ENCODE peak calls at places on chromosomes 7 and 10, in six cellular contexts. One of them, this sample, is unnamed.
A peak's percentile ranks its signal among the peaks of the same experiment; 100 is the strongest.

GRCh38 chr7:137801003-137801402 is 45.8 kb downstream of the DGKI start:
- DNase-seq in upper lobe of right lung: no peak
- DNase-seq in foreskin fibroblast: peak; percentile 56
- DNase-seq in IMR-90: peak; percentile 68
- DNase-seq in B cell: no peak
- DNase-seq in ascending aorta: no peak
- DNase-seq in this sample: no peak

GRCh38 chr7:20374391-20374790 is 43.7 kb downstream of the ITGB8 start:
- DNase-seq in B cell: no peak
- DNase-seq in upper lobe of right lung: no peak
- DNase-seq in ascending aorta: no peak
- DNase-seq in IMR-90: no peak
- DNase-seq in foreskin fibroblast: no peak
- DNase-seq in this sample: no peak

GRCh38 chr10:117782276-117782675 is 239.7 kb downstream of the EMX2 start:
- DNase-seq in upper lobe of right lung: no peak
- DNase-seq in IMR-90: no peak
- DNase-seq in B cell: no peak
- DNase-seq in ascending aorta: no peak
- DNase-seq in foreskin fibroblast: no peak
- DNase-seq in this sample: no peak

GRCh38 chr10:13528138-13528874 is 508 bp downstream of the BEND7 start:
- DNase-seq in ascending aorta: no peak
- DNase-seq in upper lobe of right lung: peak; percentile 69
- DNase-seq in B cell: peak; percentile 31
- DNase-seq in IMR-90: no peak
- DNase-seq in foreskin fibroblast: no peak
- DNase-seq in this sample: peak; percentile 23

GRCh38 chr7:157719705-157720655 is 383.2 kb downstream of the DNAJB6 start:
- DNase-seq in upper lobe of right lung: no peak
- DNase-seq in foreskin fibroblast: no peak
- DNase-seq in IMR-90: no peak
- DNase-seq in ascending aorta: no peak
- DNase-seq in B cell: no peak
- DNase-seq in this sample: no peak

GRCh38 chr7:8037151-8037550 is 68.6 kb downstream of the GLCCI1 start:
- DNase-seq in upper lobe of right lung: no peak
- DNase-seq in B cell: no peak
- DNase-seq in IMR-90: no peak
- DNase-seq in ascending aorta: no peak
- DNase-seq in foreskin fibroblast: no peak
- DNase-seq in this sample: no peak

GRCh38 chr10:84179059-84179710 is 5.6 kb downstream of the GPR15LG start:
- DNase-seq in foreskin fibroblast: peak; percentile 71
- DNase-seq in B cell: peak; percentile 75
- DNase-seq in ascending aorta: no peak
- DNase-seq in upper lobe of right lung: no peak
- DNase-seq in IMR-90: peak; percentile 27
- DNase-seq in this sample: peak; percentile 56

GRCh38 chr7:122412886-122413285 is 108.3 kb upstream of the FEZF1 start:
- DNase-seq in foreskin fibroblast: peak; percentile 1
- DNase-seq in ascending aorta: no peak
- DNase-seq in IMR-90: peak; percentile 7
- DNase-seq in B cell: no peak
- DNase-seq in upper lobe of right lung: no peak
- DNase-seq in this sample: no peak

GRCh38 chr10:117463545-117463920 is 79.0 kb upstream of the EMX2 start:
- DNase-seq in B cell: no peak
- DNase-seq in foreskin fibroblast: no peak
- DNase-seq in IMR-90: no peak
- DNase-seq in ascending aorta: no peak
- DNase-seq in upper lobe of right lung: no peak
- DNase-seq in this sample: no peak

GRCh38 chr10:97427571-97428179 is 1.7 kb downstream of the PGAM1 start:
- DNase-seq in foreskin fibroblast: no peak
- DNase-seq in ascending aorta: no peak
- DNase-seq in B cell: no peak
- DNase-seq in IMR-90: peak; percentile 36
- DNase-seq in upper lobe of right lung: no peak
- DNase-seq in this sample: no peak

GRCh38 chr7:44196450-44196872 is 4.3 kb upstream of the YKT6 start:
- DNase-seq in upper lobe of right lung: peak; percentile 21
- DNase-seq in B cell: peak; percentile 51
- DNase-seq in ascending aorta: no peak
- DNase-seq in foreskin fibroblast: peak; percentile 37
- DNase-seq in IMR-90: peak; percentile 54
- DNase-seq in this sample: peak; percentile 64

GRCh38 chr7:146658604-146659003 is 542.0 kb downstream of the CNTNAP2 start:
- DNase-seq in ascending aorta: no peak
- DNase-seq in B cell: no peak
- DNase-seq in upper lobe of right lung: no peak
- DNase-seq in foreskin fibroblast: no peak
- DNase-seq in IMR-90: no peak
- DNase-seq in this sample: no peak

GRCh38 chr7:105346593-105347322 is 42.0 kb downstream of the SRPK2 start:
- DNase-seq in B cell: no peak
- DNase-seq in foreskin fibroblast: no peak
- DNase-seq in IMR-90: no peak
- DNase-seq in ascending aorta: no peak
- DNase-seq in upper lobe of right lung: no peak
- DNase-seq in this sample: no peak

GRCh38 chr7:36287371-36288241 is 102.1 kb upstream of the ANLN start:
- DNase-seq in upper lobe of right lung: no peak
- DNase-seq in foreskin fibroblast: no peak
- DNase-seq in B cell: peak; percentile 66
- DNase-seq in ascending aorta: no peak
- DNase-seq in IMR-90: no peak
- DNase-seq in this sample: no peak

GRCh38 chr7:38425509-38425908 is 152.1 kb upstream of the TARP start:
- DNase-seq in foreskin fibroblast: no peak
- DNase-seq in B cell: peak; percentile 42
- DNase-seq in upper lobe of right lung: no peak
- DNase-seq in IMR-90: no peak
- DNase-seq in ascending aorta: no peak
- DNase-seq in this sample: no peak

GRCh38 chr7:44977304-44977858 is 1.4 kb downstream of the MYO1G start:
- DNase-seq in foreskin fibroblast: no peak
- DNase-seq in upper lobe of right lung: no peak
- DNase-seq in ascending aorta: no peak
- DNase-seq in B cell: peak; percentile 65
- DNase-seq in IMR-90: no peak
- DNase-seq in this sample: peak; percentile 73

GRCh38 chr10:102799691-102800435 is 37.4 kb downstream of the CYP17A1 start:
- DNase-seq in foreskin fibroblast: no peak
- DNase-seq in B cell: no peak
- DNase-seq in ascending aorta: no peak
- DNase-seq in upper lobe of right lung: no peak
- DNase-seq in IMR-90: no peak
- DNase-seq in this sample: no peak

GRCh38 chr7:97468491-97468890 is 263.4 kb upstream of the TAC1 start:
- DNase-seq in B cell: no peak
- DNase-seq in upper lobe of right lung: no peak
- DNase-seq in ascending aorta: no peak
- DNase-seq in foreskin fibroblast: no peak
- DNase-seq in IMR-90: no peak
- DNase-seq in this sample: no peak

GRCh38 chr7:96654630-96655188 is 54.9 kb downstream of the SEM1 start:
- DNase-seq in foreskin fibroblast: no peak
- DNase-seq in ascending aorta: no peak
- DNase-seq in B cell: no peak
- DNase-seq in IMR-90: no peak
- DNase-seq in upper lobe of right lung: no peak
- DNase-seq in this sample: no peak

GRCh38 chr10:130652964-130653578 is 516.9 kb downstream of the GLRX3 start:
- DNase-seq in ascending aorta: no peak
- DNase-seq in IMR-90: no peak
- DNase-seq in foreskin fibroblast: no peak
- DNase-seq in upper lobe of right lung: no peak
- DNase-seq in B cell: no peak
- DNase-seq in this sample: no peak

GRCh38 chr7:139389774-139390173 is 30.1 kb downstream of the LUC7L2 start:
- DNase-seq in foreskin fibroblast: no peak
- DNase-seq in B cell: no peak
- DNase-seq in upper lobe of right lung: no peak
- DNase-seq in ascending aorta: no peak
- DNase-seq in IMR-90: no peak
- DNase-seq in this sample: no peak

GRCh38 chr10:70664702-70665195 is 7.6 kb upstream of the ADAMTS14 start:
- DNase-seq in IMR-90: peak; percentile 95
- DNase-seq in upper lobe of right lung: peak; percentile 38
- DNase-seq in foreskin fibroblast: peak; percentile 96
- DNase-seq in ascending aorta: no peak
- DNase-seq in B cell: no peak
- DNase-seq in this sample: no peak

GRCh38 chr7:156429514-156429913 is 211.1 kb upstream of the RNF32 start:
- DNase-seq in ascending aorta: no peak
- DNase-seq in foreskin fibroblast: no peak
- DNase-seq in IMR-90: no peak
- DNase-seq in B cell: no peak
- DNase-seq in upper lobe of right lung: no peak
- DNase-seq in this sample: no peak
- TF ChIP-seq CTCF in ascending aorta: no peak
- TF ChIP-seq CTCF in foreskin fibroblast: no peak
- TF ChIP-seq CTCF in IMR-90: no peak
- TF ChIP-seq CTCF in B cell: no peak
- TF ChIP-seq CTCF in upper lobe of right lung: no peak
- TF ChIP-seq CTCF in this sample: no peak

GRCh38 chr7:79741684-79742083 is 288.2 kb upstream of the MAGI2 start:
- DNase-seq in IMR-90: no peak
- DNase-seq in foreskin fibroblast: no peak
- DNase-seq in B cell: no peak
- DNase-seq in upper lobe of right lung: no peak
- DNase-seq in ascending aorta: no peak
- DNase-seq in this sample: no peak
- TF ChIP-seq CTCF in IMR-90: peak; percentile 36
- TF ChIP-seq CTCF in foreskin fibroblast: peak; percentile 19
- TF ChIP-seq CTCF in B cell: no peak
- TF ChIP-seq CTCF in upper lobe of right lung: no peak
- TF ChIP-seq CTCF in ascending aorta: no peak
- TF ChIP-seq CTCF in this sample: no peak

GRCh38 chr10:35480150-35480549 is 125.0 kb upstream of the GJD4 start:
- DNase-seq in ascending aorta: no peak
- DNase-seq in B cell: no peak
- DNase-seq in IMR-90: no peak
- DNase-seq in upper lobe of right lung: no peak
- DNase-seq in foreskin fibroblast: no peak
- DNase-seq in this sample: no peak
- TF ChIP-seq CTCF in ascending aorta: no peak
- TF ChIP-seq CTCF in B cell: no peak
- TF ChIP-seq CTCF in IMR-90: no peak
- TF ChIP-seq CTCF in upper lobe of right lung: no peak
- TF ChIP-seq CTCF in foreskin fibroblast: no peak
- TF ChIP-seq CTCF in this sample: no peak

DNA sequence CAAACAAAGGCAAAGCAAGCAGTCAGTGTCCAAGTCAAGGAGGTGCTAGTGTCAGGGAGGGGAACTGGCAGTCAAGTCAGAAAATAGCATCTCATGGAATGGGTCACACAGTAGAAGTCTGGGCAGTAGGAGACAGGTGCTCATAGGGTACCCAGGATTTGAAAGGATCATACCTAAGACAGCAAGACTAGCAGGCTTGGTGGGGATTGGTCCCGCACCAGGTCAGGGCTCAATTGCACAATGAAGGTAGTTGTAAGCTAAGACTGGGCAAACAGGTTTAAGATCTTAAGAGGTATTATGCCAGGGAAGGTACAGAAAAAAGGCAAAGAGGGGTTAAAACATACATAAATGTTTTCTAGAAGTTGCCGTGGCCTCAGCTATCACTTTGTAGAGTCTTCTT is 181.4 kb upstream of the ETV1 start:
- DNase-seq in upper lobe of right lung: no peak
- DNase-seq in IMR-90: no peak
- DNase-seq in ascending aorta: no peak
- DNase-seq in foreskin fibroblast: no peak
- DNase-seq in B cell: no peak
- DNase-seq in this sample: no peak
- TF ChIP-seq CTCF in upper lobe of right lung: no peak
- TF ChIP-seq CTCF in IMR-90: no peak
- TF ChIP-seq CTCF in ascending aorta: no peak
- TF ChIP-seq CTCF in foreskin fibroblast: no peak
- TF ChIP-seq CTCF in B cell: no peak
- TF ChIP-seq CTCF in this sample: no peak

GRCh38 chr10:50990568-50991495 is 83.5 kb upstream of the PRKG1 start:
- DNase-seq in upper lobe of right lung: peak; percentile 66
- DNase-seq in IMR-90: peak; percentile 95
- DNase-seq in B cell: peak; percentile 24
- DNase-seq in ascending aorta: peak; percentile 38
- DNase-seq in foreskin fibroblast: peak; percentile 80
- DNase-seq in this sample: peak; percentile 15

GRCh38 chr10:50991496-50992355 is 82.6 kb upstream of the PRKG1 start:
- DNase-seq in B cell: no peak
- DNase-seq in upper lobe of right lung: peak; percentile 80
- DNase-seq in foreskin fibroblast: no peak
- DNase-seq in ascending aorta: no peak
- DNase-seq in IMR-90: peak; percentile 67
- DNase-seq in this sample: no peak

GRCh38 chr10:50987934-50988333 is 86.4 kb upstream of the PRKG1 start:
- DNase-seq in upper lobe of right lung: no peak
- DNase-seq in ascending aorta: no peak
- DNase-seq in IMR-90: no peak
- DNase-seq in B cell: no peak
- DNase-seq in foreskin fibroblast: no peak
- DNase-seq in this sample: no peak

GRCh38 chr10:50992356-50992866 is 81.9 kb upstream of the PRKG1 start:
- DNase-seq in foreskin fibroblast: no peak
- DNase-seq in upper lobe of right lung: no peak
- DNase-seq in IMR-90: peak; percentile 31
- DNase-seq in B cell: no peak
- DNase-seq in ascending aorta: no peak
- DNase-seq in this sample: no peak

GRCh38 chr10:50988792-50989191 is 85.5 kb upstream of the PRKG1 start:
- DNase-seq in ascending aorta: no peak
- DNase-seq in IMR-90: peak; percentile 53
- DNase-seq in B cell: no peak
- DNase-seq in upper lobe of right lung: no peak
- DNase-seq in foreskin fibroblast: no peak
- DNase-seq in this sample: no peak
- TF ChIP-seq CTCF in ascending aorta: no peak
- TF ChIP-seq CTCF in IMR-90: peak; percentile 60
- TF ChIP-seq CTCF in B cell: peak; percentile 29
- TF ChIP-seq CTCF in upper lobe of right lung: peak; percentile 57
- TF ChIP-seq CTCF in foreskin fibroblast: peak; percentile 29
- TF ChIP-seq CTCF in this sample: peak; percentile 21

GRCh38 chr10:31190488-31190887 is 128.5 kb upstream of the ZEB1 start:
- DNase-seq in ascending aorta: no peak
- DNase-seq in upper lobe of right lung: no peak
- DNase-seq in B cell: no peak
- DNase-seq in IMR-90: no peak
- DNase-seq in foreskin fibroblast: no peak
- DNase-seq in this sample: no peak

GRCh38 chr10:31187607-31188210 is 131.3 kb upstream of the ZEB1 start:
- DNase-seq in upper lobe of right lung: no peak
- DNase-seq in foreskin fibroblast: no peak
- DNase-seq in B cell: no peak
- DNase-seq in ascending aorta: no peak
- DNase-seq in IMR-90: no peak
- DNase-seq in this sample: no peak

GRCh38 chr10:31188792-31189406 is 130.1 kb upstream of the ZEB1 start:
- DNase-seq in IMR-90: peak; percentile 76
- DNase-seq in upper lobe of right lung: no peak
- DNase-seq in B cell: no peak
- DNase-seq in foreskin fibroblast: peak; percentile 38
- DNase-seq in ascending aorta: no peak
- DNase-seq in this sample: no peak

GRCh38 chr10:31187182-31187581 is 131.8 kb upstream of the ZEB1 start:
- DNase-seq in ascending aorta: no peak
- DNase-seq in foreskin fibroblast: no peak
- DNase-seq in IMR-90: no peak
- DNase-seq in B cell: no peak
- DNase-seq in upper lobe of right lung: no peak
- DNase-seq in this sample: no peak

GRCh38 chr10:31186225-31187010 is 132.6 kb upstream of the ZEB1 start:
- DNase-seq in foreskin fibroblast: no peak
- DNase-seq in IMR-90: no peak
- DNase-seq in B cell: no peak
- DNase-seq in upper lobe of right lung: no peak
- DNase-seq in ascending aorta: no peak
- DNase-seq in this sample: no peak
- TF ChIP-seq CTCF in foreskin fibroblast: no peak
- TF ChIP-seq CTCF in IMR-90: no peak
- TF ChIP-seq CTCF in B cell: no peak
- TF ChIP-seq CTCF in upper lobe of right lung: no peak
- TF ChIP-seq CTCF in ascending aorta: no peak
- TF ChIP-seq CTCF in this sample: no peak

This sample was measured in GM10248.